ENCODE peak calls at places on chromosomes 3 and 15, in four cellular contexts. Y is K562, I is GM12891, W is H1. C is an unnamed sample.

GRCh38 chr3:107217161-107217560 is 160.1 kb upstream of the CCDC54 start:
- DNase-seq in Y (no peak), I (no peak), W (no peak), C (no peak)

GRCh38 chr3:86793786-86794185 is 197.2 kb downstream of the VGLL3 start:
- DNase-seq in Y (no peak), I (no peak), W (no peak), C (no peak)

GRCh38 chr3:40623567-40623966 is 98.8 kb downstream of the ZNF621 start:
- DNase-seq in Y (peak; percentile 27), I (no peak), W (no peak), C (no peak)

GRCh38 chr15:47505712-47506542 is 211.4 kb upstream of the SEMA6D start:
- DNase-seq in Y (no peak), I (no peak), W (no peak), C (no peak)

GRCh38 chr15:70502576-70502975 is 260.8 kb downstream of the UACA start:
- DNase-seq in Y (no peak), I (no peak), W (no peak), C (no peak)

GRCh38 chr3:43871627-43872245 is 181.0 kb downstream of the ABHD5 start:
- DNase-seq in Y (no peak), I (no peak), W (peak; percentile 33), C (no peak)

GRCh38 chr15:39631357-39631756 is 50.5 kb downstream of the THBS1 start:
- DNase-seq in Y (no peak), I (no peak), W (no peak), C (no peak)

GRCh38 chr3:11610044-11610671 is 33.6 kb downstream of the VGLL4 start:
- DNase-seq in Y (no peak), I (no peak), W (no peak), C (no peak)

GRCh38 chr15:19973718-19974117 is 567.9 kb downstream of the GOLGA6L6 start:
- DNase-seq in Y (peak; percentile 13), I (no peak), W (peak; percentile 38), C (no peak)

GRCh38 chr3:41308119-41308518 is 108.8 kb downstream of the CTNNB1 start:
- DNase-seq in Y (no peak), I (no peak), W (no peak), C (no peak)

GRCh38 chr3:52679811-52680210 is 5.9 kb downstream of the PBRM1 start:
- DNase-seq in Y (no peak), I (no peak), W (no peak), C (no peak)

DNA sequence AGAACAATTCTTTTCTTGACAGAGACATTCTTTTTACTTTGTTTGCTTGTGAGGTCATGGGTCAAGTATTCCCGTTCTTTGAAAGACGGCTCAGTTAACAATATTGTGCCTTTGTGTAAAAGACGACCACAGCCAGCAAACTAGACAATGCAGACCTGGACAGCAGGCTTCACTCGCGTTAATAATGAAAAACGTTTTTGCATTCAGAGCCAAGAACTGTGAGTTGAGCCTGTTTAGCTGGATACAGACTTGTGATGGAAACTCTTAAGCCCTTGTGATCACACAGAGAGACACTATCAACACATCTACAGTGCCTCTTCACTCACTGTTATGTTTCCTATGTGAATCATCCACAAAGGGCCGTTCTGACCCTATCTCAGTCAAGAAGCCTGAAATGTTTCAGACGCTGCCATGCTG is 37.3 kb upstream of the CMTM7 start:
- DNase-seq in Y (no peak), I (no peak), W (no peak), C (no peak)
- TF ChIP-seq POLR2A in Y (no peak), I (no peak), W (no peak), C (no peak)

GRCh38 chr3:61627768-61628185 is 66.4 kb downstream of the PTPRG start:
- DNase-seq in Y (no peak), I (no peak), W (no peak), C (no peak)
- TF ChIP-seq TAF1 in Y (no peak), I (no peak), W (no peak), C (no peak)

GRCh38 chr15:100627789-100628395 is 25.5 kb downstream of the ASB7 start:
- DNase-seq in Y (peak; percentile 66), I (peak; percentile 20), W (peak; percentile 74), C (no peak)
- TF ChIP-seq POLR2A in Y (no peak), I (no peak), W (no peak), C (no peak)

GRCh38 chr15:85137507-85138175 is 156.0 kb downstream of the PDE8A start:
- DNase-seq in Y (no peak), I (no peak), W (no peak), C (no peak)
- TF ChIP-seq TAF1 in Y (no peak), I (no peak), W (no peak), C (no peak)

DNA sequence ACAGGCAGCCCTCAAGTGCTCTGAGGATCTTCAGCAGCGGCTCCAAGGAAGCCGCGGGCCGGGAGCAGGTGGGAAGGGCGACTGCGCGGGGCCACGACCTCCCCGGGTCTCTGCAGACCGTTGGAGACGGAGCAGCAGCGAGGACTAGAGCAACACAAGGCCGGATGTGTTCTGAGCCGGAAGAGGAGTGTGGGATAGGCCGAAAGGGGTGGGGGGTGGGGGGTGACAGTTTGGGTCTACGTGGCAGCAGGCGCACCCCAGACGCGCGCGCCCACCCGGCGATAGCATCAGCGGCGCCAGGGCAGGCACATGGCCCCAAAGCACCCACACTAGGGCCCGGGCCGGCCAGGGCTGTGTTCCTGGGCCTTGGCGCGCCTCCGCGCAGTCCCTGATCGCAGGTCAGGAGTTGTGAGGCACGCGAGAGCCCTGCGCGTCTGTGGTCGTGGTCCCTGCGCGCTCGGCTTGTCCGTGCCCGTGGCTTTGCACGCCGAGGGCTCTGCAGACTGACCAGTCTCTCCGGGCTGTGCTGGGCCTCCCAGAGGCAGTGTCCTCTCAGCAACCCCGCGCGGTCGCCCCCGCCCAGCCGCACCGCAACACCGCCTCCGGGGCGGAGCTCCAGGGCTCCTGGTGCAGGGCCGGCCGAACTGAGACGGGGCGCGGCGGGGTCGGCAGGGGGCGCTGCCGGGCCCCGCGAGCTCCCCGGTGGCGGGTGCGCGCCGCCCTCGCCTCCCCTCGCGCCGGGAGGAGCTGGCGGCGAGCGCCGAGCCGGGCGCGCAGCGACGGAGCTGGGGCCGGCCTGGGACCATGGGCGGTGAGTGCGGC is at the start of gene PXYLP1:
- DNase-seq in Y (peak; percentile 94), I (peak; percentile 97), W (peak; percentile 94), C (peak; percentile 90)
- TF ChIP-seq POLR2A in Y (peak; percentile 80), I (peak; percentile 61), W (no peak), C (peak; percentile 66)

C was measured in GM12892.